ENCODE peak calls at places on chromosome 16, in five cellular contexts. T, M, R, G and E are unnamed samples.

GRCh38 chr16:51557670-51558069 is 406.6 kb upstream of the SALL1 start:
- DNase-seq in T (no peak), M (no peak), R (no peak), G (no peak), E (no peak)

GRCh38 chr16:74999683-75000480 is 1.1 kb downstream of the ZNRF1 start:
- DNase-seq in T (no peak), M (peak; percentile 79), R (peak; percentile 70), G (peak; percentile 76), E (peak; percentile 54)

GRCh38 chr16:82995927-82996441 is 369.2 kb downstream of the CDH13 start:
- DNase-seq in T (no peak), M (no peak), R (no peak), G (no peak), E (no peak)

GRCh38 chr16:84198401-84198800 is 7.4 kb downstream of the ADAD2 start:
- DNase-seq in T (no peak), M (no peak), R (no peak), G (no peak), E (no peak)

GRCh38 chr16:2009302-2009711 is 314 bp downstream of the ZNF598 start:
- DNase-seq in T (no peak), M (no peak), R (no peak), G (no peak), E (no peak)

GRCh38 chr16:68072038-68072695 is 13.0 kb upstream of the NFATC3 start:
- DNase-seq in T (no peak), M (no peak), R (no peak), G (no peak), E (no peak)

GRCh38 chr16:30934827-30935557 is 11.6 kb downstream of the FBXL19 start:
- DNase-seq in T (no peak), M (no peak), R (peak; percentile 43), G (peak; percentile 87), E (no peak)

GRCh38 chr16:65600629-65601028 is 478.8 kb upstream of the CDH11 start:
- DNase-seq in T (no peak), M (no peak), R (no peak), G (no peak), E (no peak)

GRCh38 chr16:75537795-75538194 is 1.9 kb upstream of the CHST5 start:
- DNase-seq in T (no peak), M (no peak), R (no peak), G (no peak), E (no peak)

GRCh38 chr16:81040837-81041236 is 5.2 kb downstream of the ATMIN start:
- DNase-seq in T (no peak), M (no peak), R (no peak), G (no peak), E (no peak)

GRCh38 chr16:66954097-66954659 is 6.9 kb upstream of the CES3 start:
- DNase-seq in T (no peak), M (no peak), R (peak; percentile 81), G (peak; percentile 75), E (peak; percentile 79)

GRCh38 chr16:88561485-88562369 is 8.5 kb upstream of the ZC3H18 start:
- DNase-seq in T (no peak), M (no peak), R (peak; percentile 52), G (peak; percentile 56), E (peak; percentile 80)

GRCh38 chr16:4392382-4393242 is 21.0 kb downstream of the VASN start:
- DNase-seq in T (no peak), M (no peak), R (no peak), G (peak; percentile 94), E (no peak)

GRCh38 chr16:89827383-89828198 is 684 bp upstream of the SPIRE2 start:
- DNase-seq in T (no peak), M (no peak), R (no peak), G (peak; percentile 58), E (no peak)

GRCh38 chr16:9139965-9140364 is 48.5 kb downstream of the HAPSTR1 start:
- DNase-seq in T (peak; percentile 57), M (peak; percentile 13), R (peak; percentile 79), G (peak; percentile 71), E (peak; percentile 32)

GRCh38 chr16:73572135-73572534 is 524.2 kb upstream of the ZFHX3 start:
- DNase-seq in T (no peak), M (peak; percentile 71), R (peak; percentile 10), G (no peak), E (no peak)

GRCh38 chr16:2745116-2745890 is 7.1 kb upstream of the SRRM2 start:
- DNase-seq in T (no peak), M (no peak), R (no peak), G (no peak), E (no peak)

GRCh38 chr16:85686912-85687591 is 1.7 kb downstream of the GINS2 start:
- DNase-seq in T (peak; percentile 53), M (no peak), R (peak; percentile 47), G (no peak), E (no peak)

GRCh38 chr16:84610385-84610784 is 7.5 kb downstream of the COTL1 start:
- DNase-seq in T (no peak), M (no peak), R (no peak), G (no peak), E (no peak)

DNA sequence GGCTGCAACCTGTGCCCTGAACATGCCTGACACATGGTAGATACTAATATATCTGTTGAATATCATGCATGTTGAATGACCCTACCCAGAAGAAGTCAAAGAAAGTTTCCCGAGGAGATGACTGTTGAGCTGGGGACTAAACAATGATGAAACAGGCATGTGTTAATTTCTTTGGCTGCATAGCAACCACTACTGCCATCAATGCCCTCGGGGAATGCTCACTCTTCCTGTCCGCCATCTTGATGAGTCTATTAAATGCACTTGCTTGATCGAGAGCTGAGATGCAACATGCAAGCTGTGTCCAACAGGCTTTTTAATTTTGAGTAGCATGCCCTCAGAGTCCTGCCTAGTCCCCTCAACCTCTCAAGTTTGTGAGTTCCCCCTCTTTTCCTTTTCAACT is 31.3 kb downstream of the GRIN2A start:
- DNase-seq in T (no peak), M (no peak), R (no peak), G (no peak), E (no peak)
- TF ChIP-seq CTCF in T (no peak), M (no peak), R (no peak), G (no peak), E (no peak)

GRCh38 chr16:72474511-72475123 is 302.7 kb upstream of the PMFBP1 start:
- DNase-seq in T (no peak), M (no peak), R (no peak), G (no peak), E (no peak)
- TF ChIP-seq CTCF in T (no peak), M (no peak), R (no peak), G (no peak), E (no peak)

DNA sequence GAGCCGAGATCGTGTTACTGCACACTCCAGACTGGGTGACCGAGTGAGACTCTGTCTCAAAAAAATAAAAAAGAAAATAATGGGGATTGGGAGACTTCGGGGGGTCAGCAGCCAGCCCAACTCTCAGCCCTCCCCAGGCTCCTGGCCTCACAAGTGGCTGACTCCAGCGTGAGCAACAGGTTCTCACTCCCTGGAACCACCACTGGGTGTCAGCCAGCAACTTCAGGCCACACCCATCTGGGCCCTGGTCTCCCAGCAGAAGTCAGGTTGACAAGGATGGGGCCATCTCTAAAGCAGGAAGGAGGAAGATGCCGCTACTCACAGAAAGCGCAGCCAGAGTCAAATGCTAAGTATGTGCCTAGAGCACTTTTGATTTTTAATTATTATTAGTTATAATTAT is 139.4 kb downstream of the C16orf78 start:
- DNase-seq in T (no peak), M (peak; percentile 6), R (peak; percentile 56), G (peak; percentile 64), E (peak; percentile 59)
- TF ChIP-seq CTCF in T (peak; percentile 40), M (no peak), R (peak; percentile 30), G (peak; percentile 58), E (peak; percentile 10)

GRCh38 chr16:56787185-56787584 is 57.3 kb downstream of the NUP93 start:
- DNase-seq in T (no peak), M (no peak), R (no peak), G (peak; percentile 32), E (no peak)

GRCh38 chr16:56792960-56793359 is 63.0 kb downstream of the NUP93 start:
- DNase-seq in T (no peak), M (no peak), R (no peak), G (no peak), E (no peak)

GRCh38 chr16:56788435-56788834 is 58.5 kb downstream of the NUP93 start:
- DNase-seq in T (no peak), M (no peak), R (no peak), G (no peak), E (no peak)

GRCh38 chr16:56793504-56793903 is 63.6 kb downstream of the NUP93 start:
- DNase-seq in T (no peak), M (no peak), R (peak; percentile 12), G (no peak), E (no peak)

DNA sequence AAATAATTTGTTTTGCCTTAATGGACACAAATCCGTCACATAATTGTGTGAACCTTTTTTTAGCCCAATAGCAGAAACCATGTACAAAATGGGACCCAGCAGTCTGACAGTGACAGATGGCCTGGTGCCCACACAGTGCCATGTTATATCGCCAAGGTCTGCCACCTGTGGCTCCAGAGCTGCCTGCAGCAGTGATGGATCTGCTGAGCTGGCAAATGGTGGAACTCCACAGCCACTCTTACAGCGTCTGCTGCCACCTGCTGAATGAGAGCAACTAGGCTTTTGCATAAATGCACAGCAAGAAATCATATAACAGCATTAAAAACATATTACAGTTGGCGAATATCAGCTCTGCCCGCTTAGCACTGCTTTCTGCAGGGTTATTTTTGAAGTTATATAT is 59.4 kb downstream of the NUP93 start:
- DNase-seq in T (no peak), M (no peak), R (peak; percentile 41), G (no peak), E (no peak)
- TF ChIP-seq CTCF in T (no peak), M (peak; percentile 39), R (peak; percentile 8), G (peak; percentile 40), E (peak; percentile 12)

DNA sequence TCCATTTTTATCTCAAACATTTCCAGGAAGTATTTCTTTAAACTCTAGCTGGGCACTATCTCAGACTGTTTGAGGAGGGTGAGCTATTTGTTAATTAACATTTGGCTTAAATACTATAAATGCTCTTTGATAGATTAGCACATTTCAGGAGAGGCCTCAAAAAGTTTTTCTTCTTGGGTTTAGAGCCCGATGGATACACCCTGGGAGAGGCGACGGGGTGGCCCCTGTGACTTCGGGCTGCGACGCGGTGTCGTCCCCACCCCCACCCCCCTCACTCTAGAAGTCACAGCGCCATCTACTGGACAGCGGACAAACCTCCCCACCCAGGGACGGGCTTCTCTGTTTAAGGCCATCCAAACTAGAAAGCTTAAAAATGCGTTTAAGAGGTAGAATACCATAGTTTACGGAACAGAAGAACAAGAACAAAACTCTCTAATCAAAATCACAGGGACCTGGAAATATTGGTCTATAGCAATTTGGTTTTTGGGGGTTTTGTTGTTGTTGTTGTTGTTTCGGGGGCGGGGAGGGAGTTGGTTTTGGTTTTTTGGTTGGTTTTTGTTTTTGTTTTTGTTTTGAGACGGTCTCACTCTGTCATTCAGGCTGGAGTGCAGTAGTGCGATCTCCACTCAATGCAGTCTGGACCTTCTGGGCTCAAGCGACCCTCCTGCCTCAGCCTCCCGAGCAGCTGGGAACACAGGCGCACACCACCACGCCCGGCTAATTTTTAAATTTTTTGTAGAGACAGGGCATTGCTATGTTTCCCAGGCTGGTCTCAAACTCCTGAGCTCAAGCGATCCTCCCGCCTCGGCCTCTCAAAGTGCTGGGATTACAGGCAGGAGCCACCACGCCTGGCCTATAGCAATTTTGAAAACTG is 254.4 kb downstream of the C16orf95 start:
- DNase-seq in T (no peak), M (no peak), R (peak; percentile 79), G (peak; percentile 75), E (peak; percentile 86)
- TF ChIP-seq CTCF in T (peak; percentile 76), M (peak; percentile 74), R (peak; percentile 66), G (peak; percentile 81), E (peak; percentile 78)